ENCODE peak calls at places on chromosomes 7 and 10, in eight cellular contexts. One of them, this sample, is unnamed. For H3K4me1, the result is how much of the 10 kb centered on the place peaks cover.

GRCh38 chr7:111076205-111076604 is 14.7 kb upstream of the LRRN3 start:
- DNase-seq in A549: no peak
- DNase-seq in body of pancreas: no peak
- DNase-seq in CD8-positive, alpha-beta memory T cell: no peak
- DNase-seq in CD4-positive, CD25-positive, alpha-beta regulatory T cell: peak
- DNase-seq in endothelial cell of umbilical vein: no peak
- DNase-seq in GM12878: no peak
- DNase-seq in esophagus squamous epithelium: no peak
- DNase-seq in this sample: no peak

GRCh38 chr7:101681170-101682007 is 52.3 kb upstream of the MYL10 start:
- DNase-seq in A549: peak
- DNase-seq in body of pancreas: peak
- DNase-seq in CD8-positive, alpha-beta memory T cell: no peak
- DNase-seq in CD4-positive, CD25-positive, alpha-beta regulatory T cell: no peak
- DNase-seq in endothelial cell of umbilical vein: peak
- DNase-seq in GM12878: no peak
- DNase-seq in esophagus squamous epithelium: no peak
- DNase-seq in this sample: peak

GRCh38 chr7:44805950-44806349 is 9.5 kb downstream of the PPIA start:
- DNase-seq in A549: no peak
- DNase-seq in body of pancreas: no peak
- DNase-seq in CD8-positive, alpha-beta memory T cell: no peak
- DNase-seq in CD4-positive, CD25-positive, alpha-beta regulatory T cell: no peak
- DNase-seq in endothelial cell of umbilical vein: no peak
- DNase-seq in GM12878: no peak
- DNase-seq in esophagus squamous epithelium: no peak
- DNase-seq in this sample: no peak

GRCh38 chr10:74923556-74923955 is 97.2 kb downstream of the KAT6B start:
- DNase-seq in A549: no peak
- DNase-seq in body of pancreas: no peak
- DNase-seq in CD8-positive, alpha-beta memory T cell: no peak
- DNase-seq in CD4-positive, CD25-positive, alpha-beta regulatory T cell: peak
- DNase-seq in endothelial cell of umbilical vein: peak
- DNase-seq in GM12878: no peak
- DNase-seq in esophagus squamous epithelium: no peak
- DNase-seq in this sample: no peak

GRCh38 chr7:50685445-50686070 is 97.1 kb downstream of the GRB10 start:
- DNase-seq in A549: no peak
- DNase-seq in body of pancreas: no peak
- DNase-seq in CD8-positive, alpha-beta memory T cell: no peak
- DNase-seq in CD4-positive, CD25-positive, alpha-beta regulatory T cell: no peak
- DNase-seq in endothelial cell of umbilical vein: no peak
- DNase-seq in GM12878: no peak
- DNase-seq in esophagus squamous epithelium: no peak
- DNase-seq in this sample: no peak

GRCh38 chr7:12638851-12639467 is 48.5 kb upstream of the ARL4A start:
- DNase-seq in A549: peak
- DNase-seq in body of pancreas: no peak
- DNase-seq in CD8-positive, alpha-beta memory T cell: no peak
- DNase-seq in CD4-positive, CD25-positive, alpha-beta regulatory T cell: peak
- DNase-seq in endothelial cell of umbilical vein: peak
- DNase-seq in GM12878: no peak
- DNase-seq in esophagus squamous epithelium: no peak
- DNase-seq in this sample: no peak

GRCh38 chr10:103476046-103476768 is 2.8 kb downstream of the CALHM3 start:
- DNase-seq in A549: no peak
- DNase-seq in body of pancreas: no peak
- DNase-seq in CD8-positive, alpha-beta memory T cell: no peak
- DNase-seq in CD4-positive, CD25-positive, alpha-beta regulatory T cell: peak
- DNase-seq in endothelial cell of umbilical vein: no peak
- DNase-seq in GM12878: no peak
- DNase-seq in esophagus squamous epithelium: no peak
- DNase-seq in this sample: peak

GRCh38 chr10:110859206-110859946 is 12.4 kb upstream of the PDCD4 start:
- DNase-seq in A549: no peak
- DNase-seq in body of pancreas: peak
- DNase-seq in CD8-positive, alpha-beta memory T cell: no peak
- DNase-seq in CD4-positive, CD25-positive, alpha-beta regulatory T cell: no peak
- DNase-seq in endothelial cell of umbilical vein: no peak
- DNase-seq in GM12878: no peak
- DNase-seq in esophagus squamous epithelium: no peak
- DNase-seq in this sample: no peak

GRCh38 chr10:104209575-104210198 is 22.5 kb downstream of the CFAP43 start:
- DNase-seq in A549: peak
- DNase-seq in body of pancreas: peak
- DNase-seq in CD8-positive, alpha-beta memory T cell: no peak
- DNase-seq in CD4-positive, CD25-positive, alpha-beta regulatory T cell: peak
- DNase-seq in endothelial cell of umbilical vein: peak
- DNase-seq in GM12878: no peak
- DNase-seq in esophagus squamous epithelium: no peak
- DNase-seq in this sample: peak

GRCh38 chr10:80187465-80188409 is 17.6 kb downstream of the ANXA11 start:
- DNase-seq in A549: no peak
- DNase-seq in body of pancreas: no peak
- DNase-seq in CD8-positive, alpha-beta memory T cell: peak
- DNase-seq in CD4-positive, CD25-positive, alpha-beta regulatory T cell: peak
- DNase-seq in endothelial cell of umbilical vein: no peak
- DNase-seq in GM12878: peak
- DNase-seq in esophagus squamous epithelium: peak
- DNase-seq in this sample: no peak

GRCh38 chr10:19853839-19854238 is 37.6 kb downstream of the PLXDC2 start:
- DNase-seq in A549: no peak
- DNase-seq in body of pancreas: no peak
- DNase-seq in CD8-positive, alpha-beta memory T cell: no peak
- DNase-seq in CD4-positive, CD25-positive, alpha-beta regulatory T cell: no peak
- DNase-seq in endothelial cell of umbilical vein: no peak
- DNase-seq in GM12878: no peak
- DNase-seq in esophagus squamous epithelium: no peak
- DNase-seq in this sample: no peak

GRCh38 chr10:113554214-113554613 is 1.4 kb downstream of the HABP2 start:
- DNase-seq in A549: no peak
- DNase-seq in body of pancreas: no peak
- DNase-seq in CD8-positive, alpha-beta memory T cell: no peak
- DNase-seq in CD4-positive, CD25-positive, alpha-beta regulatory T cell: no peak
- DNase-seq in endothelial cell of umbilical vein: peak
- DNase-seq in GM12878: no peak
- DNase-seq in esophagus squamous epithelium: no peak
- DNase-seq in this sample: no peak

GRCh38 chr7:73864981-73865711 is 4.2 kb downstream of the TMEM270 start:
- DNase-seq in A549: no peak
- DNase-seq in body of pancreas: no peak
- DNase-seq in CD8-positive, alpha-beta memory T cell: no peak
- DNase-seq in CD4-positive, CD25-positive, alpha-beta regulatory T cell: no peak
- DNase-seq in endothelial cell of umbilical vein: no peak
- DNase-seq in GM12878: no peak
- DNase-seq in esophagus squamous epithelium: no peak
- DNase-seq in this sample: no peak

GRCh38 chr10:5951167-5951711 is 26.1 kb downstream of the IL15RA start:
- DNase-seq in A549: no peak
- DNase-seq in body of pancreas: peak
- DNase-seq in CD8-positive, alpha-beta memory T cell: no peak
- DNase-seq in CD4-positive, CD25-positive, alpha-beta regulatory T cell: no peak
- DNase-seq in endothelial cell of umbilical vein: no peak
- DNase-seq in GM12878: no peak
- DNase-seq in esophagus squamous epithelium: no peak
- DNase-seq in this sample: no peak

GRCh38 chr10:70404906-70405824 is 1.2 kb downstream of the EIF4EBP2 start:
- DNase-seq in A549: peak
- DNase-seq in body of pancreas: peak
- DNase-seq in CD8-positive, alpha-beta memory T cell: peak
- DNase-seq in CD4-positive, CD25-positive, alpha-beta regulatory T cell: peak
- DNase-seq in endothelial cell of umbilical vein: peak
- DNase-seq in GM12878: no peak
- DNase-seq in esophagus squamous epithelium: no peak
- DNase-seq in this sample: peak

GRCh38 chr7:17239683-17240521 is 58.5 kb upstream of the AHR start:
- DNase-seq in A549: peak
- DNase-seq in body of pancreas: no peak
- DNase-seq in CD8-positive, alpha-beta memory T cell: no peak
- DNase-seq in CD4-positive, CD25-positive, alpha-beta regulatory T cell: no peak
- DNase-seq in endothelial cell of umbilical vein: peak
- DNase-seq in GM12878: no peak
- DNase-seq in esophagus squamous epithelium: no peak
- DNase-seq in this sample: no peak

GRCh38 chr10:24561453-24561852 is 162.2 kb downstream of the ARHGAP21 start:
- DNase-seq in A549: no peak
- DNase-seq in body of pancreas: no peak
- DNase-seq in CD8-positive, alpha-beta memory T cell: no peak
- DNase-seq in CD4-positive, CD25-positive, alpha-beta regulatory T cell: no peak
- DNase-seq in endothelial cell of umbilical vein: no peak
- DNase-seq in GM12878: no peak
- DNase-seq in esophagus squamous epithelium: no peak
- DNase-seq in this sample: no peak

GRCh38 chr10:31242902-31243301 is 76.1 kb upstream of the ZEB1 start:
- DNase-seq in A549: peak
- DNase-seq in body of pancreas: no peak
- DNase-seq in CD8-positive, alpha-beta memory T cell: no peak
- DNase-seq in CD4-positive, CD25-positive, alpha-beta regulatory T cell: peak
- DNase-seq in endothelial cell of umbilical vein: peak
- DNase-seq in GM12878: peak
- DNase-seq in esophagus squamous epithelium: no peak
- DNase-seq in this sample: peak

GRCh38 chr7:90173127-90173844 is 19.0 kb downstream of the STEAP1 start:
- DNase-seq in A549: no peak
- DNase-seq in body of pancreas: no peak
- DNase-seq in CD8-positive, alpha-beta memory T cell: no peak
- DNase-seq in CD4-positive, CD25-positive, alpha-beta regulatory T cell: no peak
- DNase-seq in endothelial cell of umbilical vein: no peak
- DNase-seq in GM12878: peak
- DNase-seq in esophagus squamous epithelium: no peak
- DNase-seq in this sample: no peak

GRCh38 chr10:51367120-51367519 is 292.8 kb downstream of the PRKG1 start:
- DNase-seq in A549: no peak
- DNase-seq in body of pancreas: no peak
- DNase-seq in CD8-positive, alpha-beta memory T cell: no peak
- DNase-seq in CD4-positive, CD25-positive, alpha-beta regulatory T cell: no peak
- DNase-seq in endothelial cell of umbilical vein: no peak
- DNase-seq in GM12878: no peak
- DNase-seq in esophagus squamous epithelium: no peak
- DNase-seq in this sample: no peak
- H3K4me3 ChIP-seq in A549: no peak
- H3K4me3 ChIP-seq in body of pancreas: no peak
- H3K4me3 ChIP-seq in CD8-positive, alpha-beta memory T cell: no peak
- H3K4me3 ChIP-seq in CD4-positive, CD25-positive, alpha-beta regulatory T cell: no peak
- H3K4me3 ChIP-seq in endothelial cell of umbilical vein: no peak
- H3K4me3 ChIP-seq in GM12878: no peak
- H3K4me3 ChIP-seq in esophagus squamous epithelium: no peak
- H3K4me3 ChIP-seq in this sample: no peak

GRCh38 chr10:82496114-82496513 is 621.1 kb downstream of the NRG3 start:
- DNase-seq in A549: no peak
- DNase-seq in body of pancreas: no peak
- DNase-seq in CD8-positive, alpha-beta memory T cell: no peak
- DNase-seq in CD4-positive, CD25-positive, alpha-beta regulatory T cell: no peak
- DNase-seq in endothelial cell of umbilical vein: no peak
- DNase-seq in GM12878: no peak
- DNase-seq in esophagus squamous epithelium: no peak
- DNase-seq in this sample: no peak
- H3K4me1 ChIP-seq in A549: under half
- H3K4me1 ChIP-seq in body of pancreas: under half
- H3K4me1 ChIP-seq in CD8-positive, alpha-beta memory T cell: under half
- H3K4me1 ChIP-seq in CD4-positive, CD25-positive, alpha-beta regulatory T cell: under half
- H3K4me1 ChIP-seq in endothelial cell of umbilical vein: under half
- H3K4me1 ChIP-seq in GM12878: under half
- H3K4me1 ChIP-seq in esophagus squamous epithelium: under half
- H3K4me1 ChIP-seq in this sample: under half

DNA sequence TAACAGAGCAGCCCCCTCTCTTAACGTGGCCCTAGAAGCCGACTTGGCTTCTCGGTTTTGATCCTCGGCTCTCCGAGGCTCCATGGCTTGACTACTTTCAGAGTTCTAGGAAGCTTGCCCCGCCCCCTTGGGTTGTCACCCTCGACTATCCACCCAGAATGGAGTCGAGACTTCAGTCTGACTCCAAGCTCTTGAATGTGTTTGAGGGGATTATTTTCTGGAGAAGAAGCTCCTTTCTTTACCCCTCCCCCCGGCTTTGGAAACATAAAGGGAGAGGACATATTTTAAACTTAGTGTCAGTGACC is 470 bp downstream of the SEC24C start:
- DNase-seq in A549: peak
- DNase-seq in body of pancreas: peak
- DNase-seq in CD8-positive, alpha-beta memory T cell: peak
- DNase-seq in CD4-positive, CD25-positive, alpha-beta regulatory T cell: peak
- DNase-seq in endothelial cell of umbilical vein: no peak
- DNase-seq in GM12878: no peak
- DNase-seq in esophagus squamous epithelium: no peak
- DNase-seq in this sample: peak
- H3K27ac ChIP-seq in A549: peak
- H3K27ac ChIP-seq in body of pancreas: peak
- H3K27ac ChIP-seq in CD8-positive, alpha-beta memory T cell: peak
- H3K27ac ChIP-seq in CD4-positive, CD25-positive, alpha-beta regulatory T cell: peak
- H3K27ac ChIP-seq in endothelial cell of umbilical vein: peak
- H3K27ac ChIP-seq in GM12878: peak
- H3K27ac ChIP-seq in esophagus squamous epithelium: peak
- H3K27ac ChIP-seq in this sample: peak

GRCh38 chr10:129909531-129910286 is 54.4 kb downstream of the EBF3 start:
- DNase-seq in A549: no peak
- DNase-seq in body of pancreas: no peak
- DNase-seq in CD8-positive, alpha-beta memory T cell: no peak
- DNase-seq in CD4-positive, CD25-positive, alpha-beta regulatory T cell: no peak
- DNase-seq in endothelial cell of umbilical vein: no peak
- DNase-seq in GM12878: no peak
- DNase-seq in esophagus squamous epithelium: no peak
- DNase-seq in this sample: no peak

GRCh38 chr10:129913021-129913695 is 50.9 kb downstream of the EBF3 start:
- DNase-seq in A549: no peak
- DNase-seq in body of pancreas: no peak
- DNase-seq in CD8-positive, alpha-beta memory T cell: no peak
- DNase-seq in CD4-positive, CD25-positive, alpha-beta regulatory T cell: no peak
- DNase-seq in endothelial cell of umbilical vein: no peak
- DNase-seq in GM12878: no peak
- DNase-seq in esophagus squamous epithelium: no peak
- DNase-seq in this sample: peak

GRCh38 chr10:129910861-129911260 is 53.2 kb downstream of the EBF3 start:
- DNase-seq in A549: no peak
- DNase-seq in body of pancreas: no peak
- DNase-seq in CD8-positive, alpha-beta memory T cell: no peak
- DNase-seq in CD4-positive, CD25-positive, alpha-beta regulatory T cell: no peak
- DNase-seq in endothelial cell of umbilical vein: no peak
- DNase-seq in GM12878: no peak
- DNase-seq in esophagus squamous epithelium: no peak
- DNase-seq in this sample: no peak

GRCh38 chr10:129912161-129912917 is 51.7 kb downstream of the EBF3 start:
- DNase-seq in A549: no peak
- DNase-seq in body of pancreas: no peak
- DNase-seq in CD8-positive, alpha-beta memory T cell: no peak
- DNase-seq in CD4-positive, CD25-positive, alpha-beta regulatory T cell: no peak
- DNase-seq in endothelial cell of umbilical vein: no peak
- DNase-seq in GM12878: no peak
- DNase-seq in esophagus squamous epithelium: no peak
- DNase-seq in this sample: peak

GRCh38 chr10:129911451-129912160 is 52.5 kb downstream of the EBF3 start:
- DNase-seq in A549: no peak
- DNase-seq in body of pancreas: no peak
- DNase-seq in CD8-positive, alpha-beta memory T cell: no peak
- DNase-seq in CD4-positive, CD25-positive, alpha-beta regulatory T cell: no peak
- DNase-seq in endothelial cell of umbilical vein: no peak
- DNase-seq in GM12878: no peak
- DNase-seq in esophagus squamous epithelium: no peak
- DNase-seq in this sample: no peak
- H3K4me3 ChIP-seq in A549: no peak
- H3K4me3 ChIP-seq in body of pancreas: no peak
- H3K4me3 ChIP-seq in CD8-positive, alpha-beta memory T cell: no peak
- H3K4me3 ChIP-seq in CD4-positive, CD25-positive, alpha-beta regulatory T cell: no peak
- H3K4me3 ChIP-seq in endothelial cell of umbilical vein: no peak
- H3K4me3 ChIP-seq in GM12878: no peak
- H3K4me3 ChIP-seq in esophagus squamous epithelium: no peak
- H3K4me3 ChIP-seq in this sample: no peak

GRCh38 chr10:1043532-1043995 is 5.4 kb downstream of the IDI1 start:
- DNase-seq in A549: no peak
- DNase-seq in body of pancreas: no peak
- DNase-seq in CD8-positive, alpha-beta memory T cell: no peak
- DNase-seq in CD4-positive, CD25-positive, alpha-beta regulatory T cell: peak
- DNase-seq in endothelial cell of umbilical vein: peak
- DNase-seq in GM12878: peak
- DNase-seq in esophagus squamous epithelium: no peak
- DNase-seq in this sample: no peak
- H3K4me1 ChIP-seq in A549: under half
- H3K4me1 ChIP-seq in body of pancreas: under half
- H3K4me1 ChIP-seq in CD8-positive, alpha-beta memory T cell: under half
- H3K4me1 ChIP-seq in CD4-positive, CD25-positive, alpha-beta regulatory T cell: under half
- H3K4me1 ChIP-seq in endothelial cell of umbilical vein: under half
- H3K4me1 ChIP-seq in GM12878: under half
- H3K4me1 ChIP-seq in esophagus squamous epithelium: under half
- H3K4me1 ChIP-seq in this sample: under half